ENCODE peak calls at places on chromosomes 16 and 17, in nine cellular contexts. A, N, E, X, M, V, K, C and W are unnamed samples.

GRCh38 chr17:66673668-66674276 is 161.1 kb upstream of the CACNG5 start:
- DNase-seq in A (no peak), N (no peak), E (peak; percentile 60), X (no peak), M (peak; percentile 64), V (peak; percentile 51), K (peak; percentile 24), C (peak; percentile 82), W (no peak)

GRCh38 chr16:22813223-22813945 is 578 bp upstream of the HS3ST2 start:
- DNase-seq in A (peak; percentile 42), N (no peak), E (no peak), X (no peak), M (peak; percentile 71), V (peak; percentile 7), K (peak; percentile 11), C (no peak), W (no peak)

GRCh38 chr17:30458371-30458770 is 18.8 kb upstream of the GOSR1 start:
- DNase-seq in A (no peak), N (no peak), E (no peak), X (no peak), M (no peak), V (no peak), K (no peak), C (no peak), W (no peak)

GRCh38 chr16:69089091-69089912 is 16.2 kb upstream of the HAS3 start:
- DNase-seq in A (no peak), N (no peak), E (no peak), X (no peak), M (peak; percentile 50), V (peak; percentile 47), K (no peak), C (peak; percentile 55), W (no peak)

GRCh38 chr17:40340880-40341807 is 23.4 kb downstream of the GJD3 start:
- DNase-seq in A (peak; percentile 92), N (no peak), E (peak; percentile 96), X (no peak), M (peak; percentile 93), V (peak; percentile 91), K (no peak), C (peak; percentile 82), W (no peak)

GRCh38 chr17:61245706-61246135 is 153.9 kb upstream of the TBX2 start:
- DNase-seq in A (no peak), N (no peak), E (no peak), X (no peak), M (no peak), V (no peak), K (no peak), C (no peak), W (no peak)

GRCh38 chr17:40910441-40910841 is 25.4 kb upstream of the KRT20 start:
- DNase-seq in A (no peak), N (no peak), E (no peak), X (peak; percentile 87), M (no peak), V (no peak), K (no peak), C (no peak), W (no peak)

GRCh38 chr17:45061606-45062205 is 589 bp downstream of the NMT1 start:
- DNase-seq in A (no peak), N (no peak), E (no peak), X (no peak), M (no peak), V (no peak), K (no peak), C (no peak), W (no peak)

GRCh38 chr17:47720754-47721533 is 12.1 kb upstream of the TBX21 start:
- DNase-seq in A (no peak), N (no peak), E (peak; percentile 84), X (no peak), M (no peak), V (no peak), K (peak; percentile 75), C (peak; percentile 79), W (no peak)

GRCh38 chr16:58011652-58012051 is 10.4 kb downstream of the USB1 start:
- DNase-seq in A (no peak), N (no peak), E (no peak), X (no peak), M (no peak), V (no peak), K (no peak), C (no peak), W (no peak)

GRCh38 chr17:40551091-40551873 is 14.0 kb downstream of the CCR7 start:
- DNase-seq in A (peak; percentile 67), N (peak; percentile 90), E (no peak), X (peak; percentile 100), M (peak; percentile 90), V (peak; percentile 69), K (peak; percentile 39), C (no peak), W (no peak)

GRCh38 chr17:68954146-68954971 is 833 bp downstream of the ABCA8 start:
- DNase-seq in A (no peak), N (no peak), E (no peak), X (no peak), M (no peak), V (no peak), K (no peak), C (no peak), W (no peak)

GRCh38 chr17:75589017-75589918 is 1.7 kb downstream of the MYO15B start:
- DNase-seq in A (peak; percentile 98), N (peak; percentile 97), E (peak; percentile 94), X (peak; percentile 28), M (peak; percentile 97), V (peak; percentile 96), K (peak; percentile 89), C (peak; percentile 93), W (peak; percentile 100)

GRCh38 chr17:50445730-50446305 is 19.8 kb downstream of the ACSF2 start:
- DNase-seq in A (no peak), N (no peak), E (no peak), X (no peak), M (no peak), V (no peak), K (no peak), C (no peak), W (no peak)

GRCh38 chr17:82377924-82378740 is 6.6 kb downstream of the UTS2R start:
- DNase-seq in A (no peak), N (no peak), E (no peak), X (no peak), M (no peak), V (no peak), K (no peak), C (no peak), W (no peak)

GRCh38 chr16:76583995-76584394 is 306.8 kb downstream of the CNTNAP4 start:
- DNase-seq in A (no peak), N (no peak), E (no peak), X (no peak), M (no peak), V (no peak), K (no peak), C (no peak), W (no peak)

GRCh38 chr17:56031636-56032035 is 121.6 kb upstream of the ANKFN1 start:
- DNase-seq in A (no peak), N (no peak), E (no peak), X (no peak), M (no peak), V (no peak), K (peak; percentile 20), C (no peak), W (no peak)

GRCh38 chr16:66207139-66207863 is 159.2 kb upstream of the CDH5 start:
- DNase-seq in A (no peak), N (peak; percentile 56), E (no peak), X (no peak), M (no peak), V (peak; percentile 60), K (peak; percentile 95), C (no peak), W (no peak)

GRCh38 chr16:72812651-72813050 is 235.3 kb downstream of the ZFHX3 start:
- DNase-seq in A (no peak), N (no peak), E (no peak), X (no peak), M (no peak), V (no peak), K (no peak), C (no peak), W (no peak)
- TF ChIP-seq CTCF in A (no peak), N (no peak), E (no peak), X (no peak), M (no peak), V (no peak), K (no peak), C (no peak), W (no peak)

GRCh38 chr16:51815527-51815926 is 664.5 kb upstream of the SALL1 start:
- DNase-seq in A (no peak), N (no peak), E (no peak), X (no peak), M (no peak), V (no peak), K (no peak), C (no peak), W (no peak)

GRCh38 chr16:51814617-51815016 is 663.5 kb upstream of the SALL1 start:
- DNase-seq in A (no peak), N (no peak), E (no peak), X (no peak), M (no peak), V (no peak), K (no peak), C (no peak), W (no peak)

GRCh38 chr16:51816929-51817328 is 665.9 kb upstream of the SALL1 start:
- DNase-seq in A (no peak), N (no peak), E (no peak), X (no peak), M (no peak), V (no peak), K (no peak), C (no peak), W (no peak)

GRCh38 chr16:51812945-51813344 is 661.9 kb upstream of the SALL1 start:
- DNase-seq in A (no peak), N (no peak), E (no peak), X (no peak), M (no peak), V (no peak), K (no peak), C (no peak), W (no peak)

DNA sequence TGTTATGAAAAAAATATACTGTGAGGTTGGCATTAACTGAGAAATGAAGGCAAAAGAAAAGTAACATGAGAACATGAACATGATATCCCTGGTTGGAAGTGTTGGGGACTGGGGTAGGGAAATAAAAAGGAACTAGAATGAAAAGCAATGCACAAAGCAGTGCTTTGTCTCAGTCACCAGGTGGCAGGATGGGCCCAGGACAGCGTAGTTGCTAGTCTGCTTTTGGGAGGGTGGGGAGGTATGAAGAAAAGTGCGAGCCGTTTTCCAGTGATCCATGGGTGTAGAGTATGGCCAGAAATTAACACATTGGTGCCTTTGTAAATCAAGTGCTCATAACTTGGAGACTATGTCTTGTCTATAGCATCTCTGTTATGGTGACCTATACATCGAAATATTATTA is 662.5 kb upstream of the SALL1 start:
- DNase-seq in A (no peak), N (no peak), E (no peak), X (no peak), M (no peak), V (no peak), K (no peak), C (no peak), W (no peak)
- TF ChIP-seq CTCF in A (no peak), N (no peak), E (no peak), X (no peak), M (no peak), V (no peak), K (no peak), C (peak; percentile 21), W (no peak)

GRCh38 chr17:38747385-38748328 is 479 bp downstream of the PCGF2 start:
- DNase-seq in A (peak; percentile 64), N (no peak), E (no peak), X (no peak), M (no peak), V (no peak), K (no peak), C (no peak), W (no peak)
- TF ChIP-seq CTCF in A (peak; percentile 27), N (peak; percentile 36), E (no peak), X (no peak), M (no peak), V (no peak), K (peak; percentile 1), C (no peak), W (peak; percentile 13)

GRCh38 chr16:72168365-72168764 is 3.6 kb downstream of the PMFBP1 start:
- DNase-seq in A (no peak), N (no peak), E (no peak), X (no peak), M (no peak), V (no peak), K (no peak), C (no peak), W (no peak)
- TF ChIP-seq CTCF in A (no peak), N (no peak), E (no peak), X (no peak), M (no peak), V (no peak), K (no peak), C (no peak), W (no peak)